ENCODE peak calls at places on chromosomes 5 and 9, in nine cellular contexts. S is BE2C; U is heart left ventricle; P is CD8-positive, alpha-beta memory T cell; K is PC-9; A is heart right ventricle; D is CD4-positive, alpha-beta memory T cell; T is psoas muscle; N is OCI-LY7. C is an unnamed sample.

GRCh38 chr9:115146581-115147021 is 28.6 kb upstream of the TNC start:
- DNase-seq in T (no peak), A (no peak), S (no peak), D (no peak), P (no peak), U (no peak), K (peak; percentile 54), N (no peak), C (no peak)

GRCh38 chr5:87765009-87765408 is 352.3 kb upstream of the CCNH start:
- DNase-seq in S (no peak), T (no peak), D (no peak), U (peak; percentile 30), P (no peak), K (no peak), A (no peak), N (no peak), C (no peak)

GRCh38 chr9:123643518-123643917 is 286.4 kb downstream of the DENND1A start:
- DNase-seq in A (no peak), P (no peak), D (no peak), U (no peak), N (no peak), T (no peak), S (no peak), K (no peak), C (no peak)

GRCh38 chr5:133934822-133935793 is 33.3 kb downstream of the C5orf15 start:
- DNase-seq in A (no peak), D (no peak), P (no peak), S (no peak), N (peak; percentile 96), U (no peak), K (no peak), T (no peak), C (peak; percentile 92)

GRCh38 chr5:159170021-159170420 is 39.3 kb downstream of the RNF145 start:
- DNase-seq in T (no peak), A (no peak), D (no peak), P (no peak), K (no peak), U (no peak), S (no peak), N (no peak), C (no peak)

GRCh38 chr9:108262836-108263235 is 593.0 kb downstream of the ACTL7B start:
- DNase-seq in T (no peak), N (no peak), K (no peak), U (no peak), P (no peak), D (no peak), S (no peak), A (no peak), C (no peak)

GRCh38 chr9:122058707-122059106 is 34.4 kb downstream of the TTLL11 start:
- DNase-seq in T (no peak), U (no peak), S (peak; percentile 49), N (no peak), A (no peak), D (no peak), P (no peak), K (no peak), C (no peak)

GRCh38 chr9:33447404-33448158 is at the start of gene AQP3:
- DNase-seq in U (peak; percentile 84), N (peak; percentile 73), D (peak; percentile 76), A (peak; percentile 74), T (peak; percentile 69), P (peak; percentile 72), S (peak; percentile 85), K (no peak), C (peak; percentile 54)

GRCh38 chr9:75712690-75713089 is 177.8 kb upstream of the PCSK5 start:
- DNase-seq in N (no peak), D (no peak), P (no peak), K (no peak), S (no peak), T (no peak), U (no peak), A (no peak), C (no peak)

GRCh38 chr9:94656190-94656589 is 16.9 kb upstream of the FBP1 start:
- DNase-seq in K (no peak), P (peak; percentile 24), D (peak; percentile 32), N (peak; percentile 92), S (no peak), A (no peak), T (no peak), U (no peak), C (peak; percentile 85)

GRCh38 chr9:109469646-109470358 is 28.3 kb downstream of the PTPN3 start:
- DNase-seq in U (no peak), N (peak; percentile 67), D (peak; percentile 19), T (peak; percentile 61), A (peak; percentile 48), P (no peak), K (peak; percentile 69), S (peak; percentile 72), C (peak; percentile 85)

GRCh38 chr5:24714757-24715156 is 70.0 kb upstream of the CDH10 start:
- DNase-seq in P (no peak), K (no peak), S (no peak), D (no peak), T (no peak), N (no peak), U (no peak), A (no peak), C (no peak)

DNA sequence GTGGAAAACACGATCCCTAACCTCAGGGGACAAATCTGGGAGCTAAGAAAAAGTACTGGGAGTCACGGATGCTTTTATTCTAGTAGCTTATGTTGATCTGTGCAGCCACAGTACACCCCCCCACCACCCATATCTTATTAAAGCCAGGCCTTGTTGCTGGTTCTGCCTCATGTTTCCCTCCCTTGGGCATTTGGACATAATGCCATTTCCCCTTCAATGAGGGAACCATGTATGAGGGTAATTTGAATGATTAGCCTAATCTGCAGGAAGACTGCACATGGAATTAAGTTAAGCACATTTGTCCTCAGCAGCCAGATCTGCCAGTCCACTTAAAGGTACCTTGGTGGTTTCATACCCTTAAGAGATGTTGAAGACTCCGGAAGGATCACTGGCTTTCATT is 102.0 kb downstream of the ARHGAP26 start:
- DNase-seq in T (no peak), S (peak; percentile 84), D (no peak), N (no peak), K (no peak), P (no peak), U (no peak), A (no peak), C (no peak)
- H3K4me1 ChIP-seq in T (peaks cover 12% of the 10 kb centered on the region), S (peaks cover 41% of the 10 kb centered on the region), D (peaks cover under 1% of the 10 kb centered on the region), N (no peaks in the 10 kb centered on the region), K (peaks cover 51% of the 10 kb centered on the region), P (no peaks in the 10 kb centered on the region), U (peaks cover 59% of the 10 kb centered on the region), A (peaks cover 85% of the 10 kb centered on the region), C (no peaks in the 10 kb centered on the region)

DNA sequence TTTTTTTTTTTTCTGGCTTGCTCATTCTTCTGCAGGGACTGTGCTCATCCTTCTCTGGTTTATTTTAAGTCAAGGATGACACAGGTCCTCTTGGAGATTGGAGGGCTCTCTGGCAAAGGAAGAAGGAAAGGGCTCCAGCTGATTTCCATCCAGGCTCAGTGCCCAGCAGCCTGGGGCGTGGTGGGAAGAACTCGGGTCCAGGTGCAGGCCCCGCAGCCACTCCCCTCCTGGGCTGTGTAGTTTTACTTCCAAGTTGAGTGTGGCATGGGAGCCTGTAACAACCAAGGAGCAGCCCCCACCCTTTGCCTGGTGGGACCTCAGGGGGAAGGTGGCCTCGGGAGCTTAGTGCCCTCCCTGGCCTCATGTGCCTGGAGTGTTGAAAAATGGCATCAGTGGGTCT is 58.9 kb downstream of the ANKRD33B start:
- DNase-seq in A (no peak), P (no peak), K (no peak), T (no peak), S (no peak), N (no peak), U (no peak), D (no peak), C (no peak)
- H3K9me3 ChIP-seq in A (no peaks in the 10 kb centered on the region), P (no peaks in the 10 kb centered on the region), K (no peaks in the 10 kb centered on the region), T (no peaks in the 10 kb centered on the region), S (no peaks in the 10 kb centered on the region), N (no peaks in the 10 kb centered on the region), U (peaks cover 12% of the 10 kb centered on the region), D (no peaks in the 10 kb centered on the region), C (no peaks in the 10 kb centered on the region)

GRCh38 chr9:129497837-129498450 is 123.0 kb downstream of the C9orf50 start:
- DNase-seq in N (no peak), P (no peak), T (no peak), A (no peak), S (no peak), K (no peak), U (peak; percentile 61), D (no peak), C (no peak)

GRCh38 chr9:129501771-129502324 is 119.1 kb downstream of the C9orf50 start:
- DNase-seq in S (no peak), D (no peak), N (no peak), U (peak; percentile 55), P (no peak), K (no peak), A (no peak), T (no peak), C (no peak)

GRCh38 chr9:129498451-129499376 is 122.2 kb downstream of the C9orf50 start:
- DNase-seq in A (no peak), S (no peak), P (no peak), T (no peak), U (peak; percentile 50), D (no peak), K (no peak), N (no peak), C (no peak)

GRCh38 chr9:129500863-129501770 is 119.8 kb downstream of the C9orf50 start:
- DNase-seq in A (no peak), D (no peak), P (no peak), S (no peak), N (no peak), K (no peak), T (no peak), U (no peak), C (no peak)

DNA sequence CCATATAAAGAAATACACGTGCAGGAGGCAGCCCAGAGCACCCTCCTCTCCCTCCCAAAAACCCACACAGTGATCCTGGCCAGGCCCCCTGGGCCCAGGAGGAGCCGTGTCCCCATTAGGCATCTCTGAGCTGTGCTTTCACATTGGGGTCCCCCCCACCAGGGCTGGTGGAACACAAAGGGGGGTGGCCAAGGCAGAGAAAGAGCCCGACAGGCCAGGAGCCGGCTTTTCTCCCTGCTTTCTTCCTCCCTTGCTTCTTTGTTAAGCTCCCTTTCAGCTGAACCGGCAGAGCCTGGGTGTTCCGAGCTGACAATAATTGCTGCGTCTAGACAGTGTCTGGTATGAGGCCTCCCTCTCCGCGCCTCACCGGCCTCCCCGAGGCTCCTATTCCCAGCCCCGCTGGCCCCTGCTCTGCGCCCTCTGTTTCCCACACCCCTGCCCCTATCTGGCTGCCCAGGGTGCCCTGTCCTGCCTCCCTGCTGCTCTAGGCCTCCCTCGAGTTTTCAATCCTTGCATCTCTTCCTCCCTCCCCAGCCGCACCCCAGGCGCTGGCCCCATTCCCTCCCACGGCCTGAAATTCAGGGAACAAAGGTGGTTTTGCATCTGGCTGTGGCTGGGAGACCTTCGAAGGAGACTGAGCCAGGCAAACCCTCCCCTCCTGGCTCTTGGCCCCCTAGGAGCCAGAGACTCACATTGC is 120.6 kb downstream of the C9orf50 start:
- DNase-seq in P (no peak), S (peak; percentile 49), N (no peak), A (no peak), K (no peak), D (no peak), U (no peak), T (no peak), C (no peak)
- H3K4me3 ChIP-seq in P (no peak overlapping the region), S (no peak overlapping the region), N (no peak overlapping the region), A (no peak overlapping the region), K (no peak overlapping the region), D (no peak overlapping the region), U (no peak overlapping the region), T (no peak overlapping the region), C (no peak overlapping the region)

GRCh38 chr5:53333160-53333559 is 147.3 kb upstream of the FST start:
- DNase-seq in D (no peak), K (peak; percentile 87), S (no peak), N (no peak), P (no peak), U (no peak), T (no peak), A (no peak), C (no peak)
- H3K4me1 ChIP-seq in D (no peaks in the 10 kb centered on the region), K (peaks cover 23% of the 10 kb centered on the region), S (no peaks in the 10 kb centered on the region), N (no peaks in the 10 kb centered on the region), P (no peaks in the 10 kb centered on the region), U (peaks cover 2% of the 10 kb centered on the region), T (no peaks in the 10 kb centered on the region), A (no peaks in the 10 kb centered on the region), C (no peaks in the 10 kb centered on the region)

C was measured in Karpas-422.